ENCODE peak calls at places on chromosomes 3 and 15, in nine cellular contexts. K is Daoy; H is OCI-M1; C is Right ventricle myocardium superior; X is stimulated activated CD4-positive, alpha-beta T cell treated with anti-CD3 and anti-CD28 coated beads, Interleukin-15, amount 100 ng/mL, for 48 hours; G is NCI-H446 treated with DMSO at 0.1 percent for 48 hours; N is Kasumi-1; Y is CD8-positive, alpha-beta memory T cell; I is activated T-helper 2 cell treated with anti-CD3 and anti-CD28 coated beads, Interferon-gamma antibody, Interleukin-2, Interleukin-4, amounts not matched to agents 10 μg/mL and 5 μg/mL and 100 μg/mL, durations not matched to agents 14 hours and 24 hours and 36 hours. Q is an unnamed sample.

GRCh38 chr3:30043156-30043555 is 563.2 kb upstream of the TGFBR2 start:
- DNase-seq in G (no peak), N (peak), Y (no peak), I (no peak), H (no peak), K (no peak), X (no peak), C (no peak), Q (no peak)

GRCh38 chr15:97804950-97805349 is 155.6 kb upstream of the ARRDC4 start:
- DNase-seq in H (no peak), K (no peak), C (no peak), I (no peak), G (no peak), Y (no peak), N (no peak), X (no peak), Q (no peak)

GRCh38 chr15:38885001-38885400 is 320.4 kb upstream of the RASGRP1 start:
- DNase-seq in N (no peak), K (peak), H (no peak), C (no peak), Y (no peak), I (no peak), X (no peak), G (no peak), Q (peak)

GRCh38 chr15:65323071-65323511 is 18.6 kb downstream of the RNU5B-1 start:
- DNase-seq in Y (no peak), I (no peak), N (no peak), G (peak), H (no peak), C (peak), K (peak), X (no peak), Q (no peak)

GRCh38 chr15:73981761-73982222 is 10.3 kb downstream of the STOML1 start:
- DNase-seq in K (peak), H (no peak), N (no peak), Y (no peak), X (no peak), G (no peak), C (no peak), I (no peak), Q (no peak)

GRCh38 chr15:73650387-73651126 is 17.4 kb upstream of the NPTN start:
- DNase-seq in H (peak), I (no peak), X (no peak), K (no peak), Y (no peak), G (no peak), N (peak), C (no peak), Q (no peak)

GRCh38 chr3:50474717-50475116 is 28.7 kb downstream of the CACNA2D2 start:
- DNase-seq in G (no peak), X (no peak), N (no peak), Y (no peak), I (no peak), H (no peak), C (no peak), K (peak), Q (no peak)

GRCh38 chr15:39404767-39405173 is 176.1 kb upstream of the THBS1 start:
- DNase-seq in X (no peak), K (peak), G (no peak), N (no peak), Y (no peak), C (no peak), H (peak), I (no peak), Q (peak)

GRCh38 chr15:82106671-82107070 is 60.9 kb upstream of the MEX3B start:
- DNase-seq in C (no peak), G (no peak), X (no peak), Y (no peak), K (no peak), H (no peak), N (no peak), I (no peak), Q (no peak)

GRCh38 chr3:45345849-45346535 is 42.4 kb upstream of the LARS2 start:
- DNase-seq in G (no peak), X (no peak), C (no peak), H (no peak), I (no peak), Y (no peak), K (no peak), N (no peak), Q (no peak)

GRCh38 chr3:18124501-18124900 is 300.6 kb downstream of the SATB1 start:
- DNase-seq in C (no peak), K (peak), X (no peak), Y (no peak), N (peak), I (no peak), H (peak), G (no peak), Q (peak)

GRCh38 chr3:79247367-79248103 is 520.3 kb downstream of the ROBO1 start:
- DNase-seq in X (no peak), N (no peak), C (no peak), G (peak), I (no peak), H (no peak), Y (no peak), K (peak), Q (no peak)

GRCh38 chr15:49624046-49624445 is 3.2 kb downstream of the DTWD1 start:
- DNase-seq in X (no peak), N (peak), H (no peak), Y (no peak), I (no peak), K (peak), G (no peak), C (no peak), Q (peak)

GRCh38 chr3:42829628-42830436 is 20.6 kb downstream of the ACKR2 start:
- DNase-seq in Y (no peak), K (no peak), G (no peak), H (no peak), N (no peak), X (no peak), I (no peak), C (no peak), Q (no peak)

GRCh38 chr3:38649500-38650247 is at the start of gene SCN5A:
- DNase-seq in I (peak), K (peak), X (no peak), H (peak), N (peak), Y (peak), C (peak), G (no peak), Q (no peak)

GRCh38 chr15:70795311-70795665 is 31.9 kb upstream of the UACA start:
- DNase-seq in C (no peak), X (no peak), N (no peak), I (no peak), Y (no peak), H (no peak), G (no peak), K (peak), Q (peak)

GRCh38 chr3:183884097-183884436 is 613 bp downstream of the PARL start:
- DNase-seq in I (no peak), X (no peak), G (no peak), H (no peak), Y (no peak), N (no peak), K (no peak), C (no peak), Q (no peak)

GRCh38 chr3:71177375-71177774 is 406.2 kb downstream of the FOXP1 start:
- DNase-seq in N (no peak), K (no peak), I (no peak), G (no peak), H (no peak), Y (no peak), C (no peak), X (no peak), Q (no peak)

GRCh38 chr15:31483053-31483923 is 156.7 kb downstream of the KLF13 start:
- DNase-seq in G (no peak), X (peak), N (no peak), I (peak), K (no peak), Y (peak), H (no peak), C (no peak), Q (no peak)

GRCh38 chr15:72953306-72953705 is 99.0 kb upstream of the NEO1 start:
- DNase-seq in H (no peak), Y (no peak), I (no peak), G (no peak), C (no peak), X (no peak), K (no peak), N (no peak), Q (no peak)

GRCh38 chr3:178901204-178901603 is 170.4 kb downstream of the ZMAT3 start:
- DNase-seq in K (no peak), N (no peak), X (no peak), G (no peak), C (no peak), I (no peak), H (no peak), Y (no peak), Q (no peak)

GRCh38 chr15:63013052-63013808 is 29.3 kb upstream of the TPM1 start:
- DNase-seq in C (no peak), N (no peak), H (no peak), G (no peak), I (no peak), Y (no peak), K (peak), X (no peak), Q (no peak)

GRCh38 chr15:69090197-69090948 is 70.1 kb upstream of the GLCE start:
- DNase-seq in X (no peak), I (no peak), C (no peak), G (no peak), N (no peak), Y (no peak), K (no peak), H (no peak), Q (no peak)

GRCh38 chr3:132867956-132868355 is 145.7 kb upstream of the NPHP3 start:
- DNase-seq in G (no peak), N (no peak), K (peak), H (peak), I (no peak), X (no peak), C (no peak), Y (no peak), Q (no peak)

GRCh38 chr15:40357723-40358491 is at the start of gene DISP2:
- DNase-seq in X (peak), N (peak), C (peak), I (peak), G (peak), K (peak), Y (peak), H (peak), Q (peak)

GRCh38 chr15:64334530-64334929 is 21.4 kb downstream of the CSNK1G1 start:
- DNase-seq in I (no peak), C (no peak), N (no peak), H (no peak), X (peak), Y (peak), K (no peak), G (no peak), Q (no peak)

GRCh38 chr3:187678869-187679268 is 8.7 kb upstream of the SST start:
- DNase-seq in K (peak), Y (no peak), G (no peak), N (peak), C (no peak), H (peak), X (peak), I (no peak), Q (peak)

GRCh38 chr15:39936187-39936586 is 2.3 kb downstream of the EIF2AK4 start:
- DNase-seq in H (no peak), K (peak), N (no peak), I (no peak), G (no peak), Y (no peak), X (no peak), C (no peak), Q (no peak)

GRCh38 chr15:29962404-29962803 is 120.4 kb upstream of the GOLGA8J start:
- DNase-seq in G (no peak), X (no peak), C (no peak), I (no peak), Y (no peak), H (no peak), K (no peak), N (no peak), Q (no peak)

GRCh38 chr15:67927501-67928156 is 87.8 kb upstream of the RNU6-1 start:
- DNase-seq in Y (no peak), X (no peak), G (peak), I (no peak), H (no peak), K (peak), N (no peak), C (peak), Q (no peak)

GRCh38 chr15:68354923-68355322 is 77.0 kb downstream of the ITGA11 start:
- DNase-seq in H (no peak), G (no peak), I (no peak), N (no peak), C (no peak), Y (no peak), X (no peak), K (peak), Q (no peak)

GRCh38 chr3:152961323-152961722 is 126.4 kb downstream of the P2RY1 start:
- DNase-seq in Y (no peak), K (no peak), G (no peak), C (no peak), N (peak), I (no peak), H (peak), X (no peak), Q (no peak)

GRCh38 chr15:48925714-48926223 is 38.0 kb downstream of the SHC4 start:
- DNase-seq in K (peak), C (no peak), Y (no peak), I (no peak), G (peak), X (no peak), N (no peak), H (peak), Q (peak)

GRCh38 chr3:156816794-156817741 is 9.1 kb upstream of the LEKR1 start:
- DNase-seq in H (peak), G (no peak), Y (peak), I (peak), C (peak), K (peak), N (peak), X (peak), Q (peak)

GRCh38 chr3:4078903-4079302 is 224.3 kb upstream of the SETMAR start:
- DNase-seq in I (no peak), Y (no peak), X (no peak), N (no peak), G (no peak), C (no peak), H (no peak), K (no peak), Q (no peak)

Q was measured in foreskin melanocyte.